ENCODE peak calls at places on chromosome 12, in ten cellular contexts. G is activated T-cell treated with anti-CD3 and anti-CD28 coated beads, Interleukin-2, amount 50 U/mL, for 4 hours; F is cerebellar cortex; R is GM04504; O is COR-L47; S is activated CD4-positive, alpha-beta T cell treated with anti-CD3 and anti-CD28 coated beads, Interleukin-2, amount 50 U/mL, for 24 hours; P is SK-MEL-5; M is pancreas; U is HEK293T; A is posterior vena cava. W is an unnamed sample.

GRCh38 chr12:70606001-70606400 is 31.2 kb downstream of the PTPRB start:
- DNase-seq in G (no peak), F (no peak), R (no peak), O (peak; percentile 14), S (no peak), P (no peak), M (no peak), U (no peak), A (no peak), W (no peak)

GRCh38 chr12:104314242-104314614 is 10.7 kb downstream of the EID3 start:
- DNase-seq in G (no peak), F (no peak), R (no peak), O (no peak), S (no peak), P (no peak), M (no peak), U (no peak), A (no peak), W (no peak)

GRCh38 chr12:68018315-68018714 is 29.1 kb downstream of the IFNG-AS1 start:
- DNase-seq in G (no peak), F (no peak), R (no peak), O (no peak), S (no peak), P (no peak), M (no peak), U (no peak), A (no peak), W (no peak)

GRCh38 chr12:43501705-43502104 is 50.3 kb downstream of the ADAMTS20 start:
- DNase-seq in G (no peak), F (peak; percentile 6), R (peak; percentile 1), O (no peak), S (no peak), P (peak; percentile 66), M (no peak), U (peak; percentile 9), A (no peak), W (no peak)

GRCh38 chr12:1234073-1234472 is 243.1 kb downstream of the ERC1 start:
- DNase-seq in G (no peak), F (no peak), R (no peak), O (no peak), S (no peak), P (no peak), M (no peak), U (no peak), A (no peak), W (no peak)

GRCh38 chr12:93622485-93622884 is 50.0 kb downstream of the SOCS2 start:
- DNase-seq in G (no peak), F (no peak), R (peak; percentile 73), O (no peak), S (no peak), P (no peak), M (no peak), U (no peak), A (no peak), W (no peak)

GRCh38 chr12:109677323-109677722 is 36.3 kb upstream of the FAM222A start:
- DNase-seq in G (no peak), F (no peak), R (no peak), O (peak; percentile 97), S (no peak), P (no peak), M (no peak), U (no peak), A (no peak), W (peak; percentile 48)

GRCh38 chr12:107570721-107571120 is 114.9 kb upstream of the PWP1 start:
- DNase-seq in G (no peak), F (no peak), R (no peak), O (peak; percentile 4), S (no peak), P (no peak), M (no peak), U (no peak), A (no peak), W (no peak)

GRCh38 chr12:10636611-10637010 is 23.2 kb upstream of the MAGOHB start:
- DNase-seq in G (no peak), F (no peak), R (no peak), O (no peak), S (no peak), P (no peak), M (no peak), U (no peak), A (no peak), W (no peak)

W was measured in chondrocyte.